ENCODE peak calls at places on chromosomes 6 and 20, in ten cellular contexts. G is esophagus squamous epithelium, H is ovary, V is ascending aorta, F is MM.1S, M is heart left ventricle, T is mammary epithelial cell, U is HL-60, I is fibroblast of lung, N is choroid plexus epithelial cell. W is an unnamed sample.

GRCh38 chr20:6994452-6994851 is 227.0 kb downstream of the BMP2 start:
- DNase-seq in M (no peak), I (peak; percentile 79), U (no peak), H (no peak), V (no peak), G (no peak), T (peak; percentile 98), F (no peak), N (peak; percentile 96), W (no peak)

GRCh38 chr6:96066376-96066775 is 50.6 kb downstream of the FUT9 start:
- DNase-seq in M (no peak), U (no peak), N (no peak), V (no peak), H (no peak), G (no peak), T (no peak), F (no peak), I (no peak), W (no peak)

GRCh38 chr6:151004415-151005024 is 139.0 kb downstream of the MTHFD1L start:
- DNase-seq in V (no peak), G (no peak), F (no peak), M (no peak), H (peak; percentile 68), N (peak; percentile 94), U (peak; percentile 41), T (peak; percentile 83), I (peak; percentile 96), W (no peak)

GRCh38 chr6:43935921-43936320 is 165.9 kb downstream of the VEGFA start:
- DNase-seq in F (no peak), G (no peak), U (no peak), N (no peak), T (no peak), M (no peak), I (no peak), V (no peak), H (peak; percentile 3), W (no peak)

GRCh38 chr20:44809380-44810060 is 826 bp downstream of the RIMS4 start:
- DNase-seq in G (no peak), F (no peak), M (no peak), N (no peak), H (no peak), U (no peak), T (no peak), V (no peak), I (no peak), W (no peak)

GRCh38 chr20:18857640-18858039 is 44.1 kb downstream of the SCP2D1 start:
- DNase-seq in G (no peak), N (no peak), M (no peak), H (no peak), I (peak; percentile 3), F (no peak), V (no peak), U (no peak), T (peak; percentile 68), W (no peak)

GRCh38 chr6:136501081-136501480 is 49.1 kb downstream of the MAP7 start:
- DNase-seq in G (no peak), T (no peak), M (no peak), N (no peak), U (no peak), H (no peak), I (no peak), V (no peak), F (no peak), W (no peak)

GRCh38 chr6:5072440-5072839 is 12.7 kb upstream of the PPP1R3G start:
- DNase-seq in V (no peak), H (no peak), I (no peak), U (no peak), N (no peak), M (no peak), F (peak; percentile 81), T (no peak), G (no peak), W (no peak)

GRCh38 chr6:151067684-151068596 is 171.8 kb upstream of the AKAP12 start:
- DNase-seq in F (no peak), V (no peak), N (peak; percentile 98), G (no peak), I (peak; percentile 99), T (peak; percentile 91), M (peak; percentile 76), U (no peak), H (peak; percentile 76), W (peak; percentile 84)

GRCh38 chr6:163415620-163416379 is 1.3 kb downstream of the QKI start:
- DNase-seq in H (peak; percentile 57), U (peak; percentile 53), F (peak; percentile 37), G (no peak), V (no peak), M (peak; percentile 64), I (peak; percentile 70), N (peak; percentile 68), T (peak; percentile 56), W (no peak)

GRCh38 chr6:110949679-110950285 is 8.7 kb upstream of the GTF3C6 start:
- DNase-seq in U (no peak), M (no peak), N (peak; percentile 69), I (peak; percentile 19), T (no peak), G (no peak), V (no peak), F (peak; percentile 23), H (no peak), W (no peak)

DNA sequence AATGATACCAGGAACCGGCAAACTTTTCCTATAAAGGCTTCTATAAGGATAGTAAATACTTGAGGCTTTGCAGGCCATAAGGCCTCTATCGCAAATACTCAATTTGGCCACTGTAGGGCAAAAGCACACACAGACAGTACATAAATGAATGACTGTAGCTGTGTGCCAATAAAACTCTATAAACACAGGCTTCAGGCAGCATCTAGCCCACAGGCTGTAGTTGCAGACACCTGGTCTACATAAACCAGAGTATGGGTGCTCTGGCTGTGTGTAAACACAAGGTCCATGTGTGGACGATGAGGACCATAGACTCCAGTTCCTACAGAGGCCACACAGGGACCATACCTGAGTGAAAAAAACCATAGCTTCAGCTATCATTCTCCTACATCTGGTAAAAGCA is 52.2 kb downstream of the ZMYND8 start:
- DNase-seq in T (no peak), H (no peak), F (no peak), V (no peak), M (no peak), U (no peak), N (peak; percentile 53), I (no peak), G (no peak), W (no peak)
- TF ChIP-seq CTCF in T (peak; percentile 8), H (no peak), F (no peak), V (no peak), M (no peak), U (no peak), N (peak; percentile 27), I (peak; percentile 30), G (no peak), W (no peak)

GRCh38 chr6:24827162-24827561 is 28.4 kb upstream of the ARMH2 start:
- DNase-seq in N (no peak), T (peak; percentile 76), I (no peak), U (no peak), M (no peak), F (no peak), H (no peak), V (no peak), G (no peak), W (no peak)
- H3K4me3 ChIP-seq in N (no peak overlapping the region), T (no peak overlapping the region), I (no peak overlapping the region), U (no peak overlapping the region), M (no peak overlapping the region), F (no peak overlapping the region), H (no peak overlapping the region), V (no peak overlapping the region), G (no peak overlapping the region), W (no peak overlapping the region)

DNA sequence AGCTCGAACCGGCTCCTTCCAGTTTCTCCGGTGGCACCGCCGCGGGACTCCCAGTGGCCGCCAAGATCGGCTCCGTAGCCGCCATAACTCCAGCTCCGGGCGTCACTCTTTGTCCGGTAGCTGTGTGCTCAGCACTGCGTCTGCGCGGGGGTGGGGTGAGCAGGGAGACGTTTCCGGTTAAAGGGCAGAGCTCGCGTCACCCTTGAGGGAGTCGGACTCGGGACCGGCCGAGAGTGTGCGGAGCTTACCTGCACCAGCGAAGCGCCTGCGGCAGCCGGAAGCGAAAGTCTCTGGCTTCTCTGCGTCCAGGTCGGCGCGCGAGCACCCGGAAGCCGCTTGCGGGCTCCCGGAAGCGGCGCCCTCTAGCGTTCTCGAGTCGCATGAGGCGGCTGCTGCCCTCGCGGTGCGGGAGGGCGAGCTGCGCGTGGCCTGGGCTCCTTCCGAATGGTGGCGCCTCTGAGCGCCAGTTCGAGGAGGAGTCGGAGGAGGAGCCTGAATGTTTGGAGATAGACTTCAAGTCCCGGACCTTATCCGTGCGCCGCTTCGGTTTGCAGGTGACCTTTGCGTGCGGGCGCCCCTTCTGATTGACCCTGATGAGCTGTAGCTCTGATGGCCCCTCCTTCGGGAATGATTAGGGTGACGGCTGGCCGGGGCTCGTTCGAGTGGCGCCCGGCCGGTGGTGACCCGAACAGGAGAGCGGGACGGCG is at the start of gene SCAND1:
- DNase-seq in F (peak; percentile 99), T (peak; percentile 99), M (peak; percentile 96), U (peak; percentile 98), I (peak; percentile 95), H (peak; percentile 95), N (peak; percentile 98), G (peak; percentile 95), V (peak; percentile 72), W (peak; percentile 96)
- TF ChIP-seq CTCF in F (peak; percentile 99), T (peak; percentile 99), M (peak; percentile 99), U (peak; percentile 95), I (peak; percentile 90), H (peak; percentile 97), N (peak; percentile 82), G (peak; percentile 98), V (peak; percentile 97), W (peak; percentile 93)

GRCh38 chr6:135013211-135013610 is 41.4 kb downstream of the HBS1L start:
- DNase-seq in I (no peak), F (no peak), H (no peak), U (no peak), M (no peak), T (no peak), G (no peak), V (no peak), N (no peak), W (no peak)

GRCh38 chr6:135012764-135013163 is 41.9 kb downstream of the HBS1L start:
- DNase-seq in N (peak; percentile 64), M (no peak), U (no peak), G (no peak), F (no peak), I (peak; percentile 49), H (no peak), T (no peak), V (no peak), W (no peak)

GRCh38 chr6:135012349-135012748 is 42.3 kb downstream of the HBS1L start:
- DNase-seq in U (no peak), I (no peak), H (no peak), V (no peak), F (no peak), N (no peak), M (no peak), G (no peak), T (no peak), W (no peak)

GRCh38 chr6:135018057-135018456 is 36.6 kb downstream of the HBS1L start:
- DNase-seq in M (no peak), U (no peak), T (no peak), I (no peak), F (no peak), H (no peak), G (no peak), V (no peak), N (no peak), W (no peak)

DNA sequence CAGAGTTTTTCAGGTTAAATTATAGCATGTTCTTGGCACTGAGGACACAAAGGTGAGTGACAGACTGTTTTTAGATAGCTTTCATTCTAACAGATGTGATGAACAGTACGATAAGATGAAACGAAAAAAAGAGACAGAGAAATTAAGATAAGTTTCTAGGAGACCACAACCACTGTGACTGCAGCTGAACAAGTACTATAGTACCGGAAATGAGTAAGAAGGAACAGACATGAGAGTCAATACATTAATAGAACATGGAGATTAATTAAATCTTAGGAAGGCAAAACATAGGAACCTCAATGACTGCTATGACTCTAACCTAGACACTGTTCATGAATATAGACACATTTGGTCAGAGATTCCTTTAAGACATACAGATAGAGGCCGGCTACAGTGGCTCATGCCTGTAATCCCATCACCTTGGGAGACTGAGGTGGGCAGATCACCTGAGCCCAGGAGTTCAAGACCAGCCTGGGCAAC is 40.2 kb downstream of the HBS1L start:
- DNase-seq in T (no peak), F (peak; percentile 91), U (no peak), H (no peak), G (no peak), V (no peak), M (no peak), I (no peak), N (no peak), W (no peak)
- H3K4me3 ChIP-seq in T (no peak overlapping the region), F (peak overlapping the region; percentile 41), U (no peak overlapping the region), H (no peak overlapping the region), G (no peak overlapping the region), V (no peak overlapping the region), M (no peak overlapping the region), I (no peak overlapping the region), N (no peak overlapping the region), W (no peak overlapping the region)